ENCODE peak calls at places on chromosomes 11 and 22, in four cellular contexts. P is K562, N is HepG2, C is GM12878. Y is an unnamed sample.
A peak's percentile ranks its signal among the peaks of the same experiment; 100 is the strongest.

GRCh38 chr11:9957072-9957471 is 293.2 kb downstream of the SWAP70 start:
- DNase-seq in P (no peak), N (no peak), C (no peak), Y (no peak)

GRCh38 chr22:42632096-42632495 is 8.3 kb downstream of the ATP5MGL start:
- DNase-seq in P (no peak), N (peak; percentile 47), C (no peak), Y (no peak)

GRCh38 chr11:1298695-1299492 is 10.5 kb downstream of the TOLLIP start:
- DNase-seq in P (peak; percentile 20), N (peak; percentile 91), C (no peak), Y (no peak)

GRCh38 chr22:45537734-45538181 is 35.1 kb downstream of the FBLN1 start:
- DNase-seq in P (no peak), N (no peak), C (no peak), Y (no peak)

GRCh38 chr11:110793556-110793955 is 81.3 kb upstream of the ARHGAP20 start:
- DNase-seq in P (no peak), N (no peak), C (no peak), Y (no peak)

GRCh38 chr11:70141490-70142014 is 61.5 kb upstream of the FADD start:
- DNase-seq in P (no peak), N (no peak), C (no peak), Y (no peak)

GRCh38 chr22:23193882-23194281 is 13.6 kb downstream of the BCR start:
- DNase-seq in P (no peak), N (no peak), C (no peak), Y (no peak)

GRCh38 chr11:104968365-104968855 is at the start of gene CASP4:
- DNase-seq in P (no peak), N (peak; percentile 56), C (peak; percentile 32), Y (no peak)

GRCh38 chr22:50581950-50582561 is 593 bp downstream of the CHKB start:
- DNase-seq in P (no peak), N (no peak), C (no peak), Y (no peak)

GRCh38 chr11:58907780-58908179 is 31.5 kb upstream of the GLYATL1 start:
- DNase-seq in P (no peak), N (no peak), C (no peak), Y (no peak)
- TF ChIP-seq ETV6 in P (no peak), N (no peak), C (no peak), Y (no peak)

GRCh38 chr11:16169541-16169940 is 186.8 kb downstream of the SOX6 start:
- DNase-seq in P (no peak), N (no peak), C (no peak), Y (no peak)

GRCh38 chr11:16173798-16174197 is 182.5 kb downstream of the SOX6 start:
- DNase-seq in P (no peak), N (peak; percentile 24), C (no peak), Y (no peak)

GRCh38 chr11:16170448-16170847 is 185.9 kb downstream of the SOX6 start:
- DNase-seq in P (no peak), N (no peak), C (no peak), Y (no peak)

GRCh38 chr11:16169946-16170345 is 186.4 kb downstream of the SOX6 start:
- DNase-seq in P (no peak), N (no peak), C (no peak), Y (no peak)

GRCh38 chr11:16171882-16172281 is 184.5 kb downstream of the SOX6 start:
- DNase-seq in P (no peak), N (no peak), C (no peak), Y (no peak)
- TF ChIP-seq ETV6 in P (no peak), N (no peak), C (no peak), Y (no peak)

GRCh38 chr22:38223289-38223960 is 21.6 kb downstream of the MAFF start:
- DNase-seq in P (no peak), N (no peak), C (no peak), Y (no peak)
- TF ChIP-seq ETV6 in P (no peak), N (no peak), C (no peak), Y (no peak)

GRCh38 chr22:18083406-18083805 is 5.6 kb downstream of the PEX26 start:
- DNase-seq in P (no peak), N (no peak), C (no peak), Y (no peak)
- TF ChIP-seq ETV6 in P (no peak), N (no peak), C (no peak), Y (no peak)

DNA sequence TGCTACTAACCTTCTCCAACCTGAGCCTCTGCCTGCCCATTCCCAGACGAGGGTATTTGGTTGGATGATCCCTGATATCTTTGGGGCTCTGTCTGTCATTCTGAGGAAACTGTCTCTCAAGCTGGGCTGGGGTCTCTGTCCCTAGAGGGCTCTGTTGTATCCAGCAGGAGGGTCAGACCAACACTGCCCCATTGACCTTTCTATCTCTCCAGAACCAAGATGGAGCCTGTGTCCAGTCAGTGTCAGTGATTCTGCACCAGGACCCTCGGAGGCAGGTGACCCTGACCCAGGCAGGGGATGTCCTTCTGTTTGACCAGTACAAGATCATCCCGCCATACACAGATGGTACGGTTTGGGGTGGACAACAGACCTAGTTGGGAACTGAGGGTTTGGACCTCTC is 21.9 kb downstream of the OTOG start:
- DNase-seq in P (no peak), N (no peak), C (no peak), Y (no peak)
- TF ChIP-seq ETV6 in P (no peak), N (no peak), C (no peak), Y (no peak)

GRCh38 chr11:45930951-45931563 is 8.6 kb downstream of the LARGE2 start:
- DNase-seq in P (no peak), N (no peak), C (no peak), Y (no peak)

GRCh38 chr11:45933131-45933821 is 10.8 kb downstream of the LARGE2 start:
- DNase-seq in P (no peak), N (no peak), C (no peak), Y (no peak)

GRCh38 chr11:45933846-45934579 is 11.6 kb downstream of the LARGE2 start:
- DNase-seq in P (no peak), N (no peak), C (no peak), Y (no peak)

GRCh38 chr11:45931739-45932138 is 9.3 kb downstream of the LARGE2 start:
- DNase-seq in P (no peak), N (no peak), C (no peak), Y (no peak)

DNA sequence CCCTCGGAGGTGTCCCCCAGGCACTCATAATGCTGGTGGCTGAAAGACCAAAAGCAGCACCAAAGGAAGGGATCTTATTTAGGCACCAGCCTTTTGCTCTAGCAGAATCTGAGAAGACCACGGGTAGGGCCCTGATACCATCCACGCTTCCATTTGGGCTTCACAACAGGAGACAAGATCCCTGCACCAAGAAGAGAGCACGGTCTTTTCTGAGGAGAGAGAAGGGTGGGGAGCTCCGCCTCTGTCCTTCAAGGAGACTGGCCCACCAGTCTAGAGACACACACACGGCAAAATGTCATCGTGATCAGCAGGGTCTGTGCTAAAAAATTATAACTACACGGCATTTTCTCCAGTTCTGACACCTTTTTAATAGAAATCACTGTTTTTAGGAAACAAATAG is 9.8 kb downstream of the LARGE2 start:
- DNase-seq in P (no peak), N (no peak), C (no peak), Y (no peak)
- TF ChIP-seq ETV6 in P (no peak), N (no peak), C (no peak), Y (no peak)

GRCh38 chr11:11534981-11535380 is 86.8 kb downstream of the GALNT18 start:
- DNase-seq in P (no peak), N (no peak), C (no peak), Y (no peak)
- TF ChIP-seq ETV6 in P (no peak), N (no peak), C (no peak), Y (no peak)

DNA sequence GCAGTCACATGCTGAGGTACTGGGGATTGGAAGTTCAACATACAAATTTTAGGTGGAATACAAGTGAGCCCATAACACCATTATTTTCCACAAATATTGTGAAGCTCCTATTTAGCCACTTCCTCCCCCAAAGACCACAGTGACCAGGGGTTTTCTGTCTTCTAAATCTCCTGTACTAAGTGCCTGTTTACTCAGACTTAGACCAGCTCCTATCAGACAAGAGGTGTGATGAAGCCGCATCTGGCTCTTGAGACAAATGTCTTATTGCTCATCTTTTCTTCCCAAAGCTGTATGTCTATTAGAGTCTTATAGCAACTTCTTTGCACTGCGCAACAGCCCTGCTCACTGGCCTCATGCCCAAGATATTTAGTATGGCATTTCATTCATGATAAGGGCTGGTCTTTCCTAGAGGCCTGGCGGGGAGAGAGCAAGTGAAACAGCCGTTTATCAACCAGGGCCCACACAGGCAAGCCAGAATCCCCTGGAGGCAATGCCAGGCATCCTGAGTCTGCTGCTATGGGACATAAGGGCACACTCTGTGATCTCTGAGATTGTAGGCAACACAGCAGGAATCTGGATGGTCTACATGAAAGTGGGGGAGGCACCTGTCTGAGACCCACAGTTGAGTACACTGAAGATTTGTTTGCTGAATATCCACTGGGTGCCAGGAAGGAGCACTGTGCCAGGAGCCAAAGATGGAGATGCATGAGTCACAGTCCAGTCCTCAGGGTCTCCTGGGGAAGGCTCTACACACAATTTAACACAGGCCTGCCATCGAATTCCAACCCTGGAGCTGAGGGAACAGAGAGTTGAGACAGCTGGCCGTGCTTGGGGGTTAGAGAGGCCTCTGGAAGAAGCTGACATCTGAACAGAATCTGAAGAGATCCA is 78.5 kb upstream of the NCAM1 start:
- DNase-seq in P (no peak), N (no peak), C (no peak), Y (no peak)
- TF ChIP-seq ETV6 in P (no peak), N (no peak), C (no peak), Y (no peak)